ENCODE peak calls at places on chromosomes 3 and 15, in six cellular contexts. T, O, U, Y, R and J are unnamed samples.

GRCh38 chr15:70095387-70096214 is 2.1 kb downstream of the TLE3 start:
- DNase-seq in U (peak), R (no peak), T (peak), O (peak), Y (no peak), J (no peak)

GRCh38 chr15:80588801-80589200 is 106.3 kb upstream of the ABHD17C start:
- DNase-seq in U (no peak), T (peak), O (peak), Y (peak), R (no peak), J (no peak)

GRCh38 chr15:67178569-67179210 is 75.8 kb downstream of the AAGAB start:
- DNase-seq in O (no peak), Y (peak), T (peak), R (no peak), U (no peak), J (no peak)

GRCh38 chr3:184459355-184459754 is 79.5 kb downstream of the CHRD start:
- DNase-seq in Y (no peak), U (peak), R (no peak), T (peak), O (peak), J (no peak)

GRCh38 chr3:193174137-193174536 is 66.9 kb upstream of the PLAAT1 start:
- DNase-seq in T (no peak), Y (no peak), R (no peak), U (no peak), O (no peak), J (no peak)

GRCh38 chr15:69297642-69298353 is 914 bp upstream of the PAQR5 start:
- DNase-seq in R (no peak), U (no peak), Y (peak), O (no peak), T (no peak), J (no peak)

GRCh38 chr3:36957072-36957471 is 12.2 kb upstream of the TRANK1 start:
- DNase-seq in R (no peak), T (no peak), U (no peak), Y (no peak), O (no peak), J (no peak)

GRCh38 chr15:84855765-84856164 is 28.7 kb upstream of the SLC28A1 start:
- DNase-seq in U (no peak), T (no peak), Y (no peak), O (no peak), R (no peak), J (no peak)

GRCh38 chr15:95134306-95135100 is 903.1 kb downstream of the MCTP2 start:
- DNase-seq in Y (no peak), T (no peak), U (no peak), O (no peak), R (no peak), J (no peak)

GRCh38 chr15:81752149-81752942 is 293.5 kb downstream of the MEX3B start:
- DNase-seq in U (no peak), Y (no peak), T (peak), O (peak), R (peak), J (peak)

GRCh38 chr3:157063926-157064325 is 96.0 kb downstream of the CCNL1 start:
- DNase-seq in O (no peak), R (no peak), Y (no peak), U (no peak), T (no peak), J (no peak)

GRCh38 chr15:91942676-91943417 is 89.3 kb downstream of the SLCO3A1 start:
- DNase-seq in U (peak), O (peak), Y (peak), R (peak), T (no peak), J (peak)
- TF ChIP-seq POLR2A in U (no peak), O (no peak), Y (no peak), R (no peak), T (no peak), J (no peak)

GRCh38 chr3:69020424-69020823 is 6.9 kb upstream of the EOGT start:
- DNase-seq in O (no peak), R (no peak), U (no peak), T (no peak), Y (no peak), J (no peak)
- TF ChIP-seq CTCF in O (no peak), R (no peak), U (no peak), T (no peak), Y (peak), J (no peak)

GRCh38 chr15:37166402-37166801 is 66.1 kb upstream of the MEIS2 start:
- DNase-seq in R (no peak), Y (no peak), U (no peak), O (no peak), T (no peak), J (no peak)
- TF ChIP-seq POLR2A in R (no peak), Y (no peak), U (no peak), O (no peak), T (no peak), J (no peak)

DNA sequence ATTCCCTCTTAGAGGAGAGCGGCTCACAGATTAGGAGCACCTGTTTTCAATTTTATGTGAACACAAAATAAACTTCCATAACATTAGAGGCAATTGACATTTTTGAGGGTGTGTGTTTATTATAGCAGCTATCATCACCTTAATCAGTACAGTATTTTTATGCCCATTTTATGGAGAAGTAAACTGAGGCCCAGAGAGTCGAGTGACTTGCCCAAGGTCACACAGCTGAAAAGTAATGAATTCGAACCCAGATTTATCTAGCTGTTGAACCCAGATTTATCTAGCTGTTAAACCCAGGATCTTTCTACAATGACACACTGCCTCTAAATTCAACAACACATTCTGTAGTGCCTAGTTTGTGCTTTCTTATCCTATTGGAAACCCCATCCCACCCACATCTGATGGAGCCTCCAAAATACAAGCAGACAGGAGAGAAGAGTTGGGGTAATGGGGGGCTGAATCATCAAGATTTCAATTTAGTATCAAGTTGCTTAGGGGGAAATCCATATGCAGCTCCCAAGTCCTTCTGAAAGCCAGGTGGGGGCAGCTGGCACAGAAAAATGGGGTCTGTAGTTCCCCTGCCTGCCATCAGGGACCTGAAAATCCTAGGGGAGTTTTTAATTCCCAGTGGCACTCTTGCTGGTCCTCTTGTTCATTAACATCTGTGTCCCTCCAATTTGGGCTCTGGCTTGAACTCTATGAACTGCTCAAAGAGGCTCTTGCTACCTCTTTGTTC is 50.4 kb upstream of the TRA2B start:
- DNase-seq in T (no peak), U (no peak), R (no peak), O (no peak), Y (no peak), J (no peak)
- TF ChIP-seq CTCF in T (no peak), U (no peak), R (no peak), O (no peak), Y (no peak), J (no peak)

DNA sequence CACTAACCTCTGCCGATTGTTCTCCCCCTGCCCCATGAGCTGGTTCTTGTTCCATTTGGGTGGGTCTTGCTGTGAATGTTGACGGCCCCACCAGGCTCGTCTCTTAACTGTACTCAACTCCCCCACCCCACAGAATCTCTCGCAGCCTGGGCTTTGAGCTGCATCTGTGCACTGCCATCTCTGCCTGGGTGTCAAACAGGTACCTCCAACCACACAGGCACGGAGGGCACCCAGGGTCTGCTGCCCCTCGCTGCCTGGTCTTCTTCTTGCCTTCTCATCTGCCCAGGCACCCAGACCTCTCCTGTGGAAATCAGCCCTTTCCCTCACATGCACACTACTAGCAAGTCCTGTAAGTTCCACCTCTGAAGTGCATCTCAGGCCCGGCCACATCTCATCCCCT is 10.1 kb downstream of the TLR9 start:
- DNase-seq in Y (no peak), T (no peak), U (no peak), O (no peak), R (no peak), J (no peak)
- TF ChIP-seq POLR2A in Y (no peak), T (no peak), U (no peak), O (no peak), R (peak), J (no peak)

GRCh38 chr15:41860049-41860828 is 21.6 kb downstream of the PLA2G4B start:
- DNase-seq in Y (no peak), T (no peak), O (no peak), U (peak), R (no peak), J (no peak)
- TF ChIP-seq CTCF in Y (no peak), T (no peak), O (no peak), U (no peak), R (peak), J (no peak)

DNA sequence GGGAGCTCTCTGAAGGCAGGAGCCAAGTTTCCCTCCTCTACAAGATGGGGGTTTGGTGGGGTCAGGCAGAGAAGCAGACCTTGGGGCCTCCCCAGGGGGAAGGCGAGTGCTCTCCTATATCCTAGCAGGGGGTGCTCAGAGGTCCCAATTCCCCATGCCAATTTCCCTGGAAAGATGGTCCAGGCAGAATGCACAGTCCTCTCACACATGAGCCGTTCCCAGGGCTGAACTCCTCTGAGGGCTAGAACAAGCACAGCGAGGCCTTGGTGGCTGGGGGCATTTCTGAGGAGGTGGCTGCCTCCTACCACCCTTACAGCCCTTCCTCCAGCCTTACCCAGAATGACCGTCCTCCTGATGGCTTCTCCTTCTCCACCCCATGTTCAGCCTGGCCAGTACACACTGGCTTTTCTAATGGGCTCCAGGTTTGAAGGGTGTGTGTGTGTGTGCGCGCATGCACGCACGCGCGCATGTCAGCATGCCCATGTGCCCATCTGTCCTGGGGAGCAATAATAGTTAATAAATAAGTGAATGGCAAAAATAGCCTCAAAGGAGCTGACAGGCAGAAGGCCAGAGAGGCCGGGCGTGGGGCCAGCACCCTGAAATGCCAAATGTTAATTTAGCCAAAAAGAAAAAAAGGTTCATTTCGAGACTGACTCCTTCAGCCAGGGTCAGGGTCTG is 24.4 kb downstream of the ADCY5 start:
- DNase-seq in Y (no peak), T (no peak), R (peak), U (no peak), O (no peak), J (no peak)
- TF ChIP-seq POLR2A in Y (no peak), T (no peak), R (no peak), U (no peak), O (no peak), J (no peak)

GRCh38 chr3:178155521-178155920 is 380.7 kb upstream of the KCNMB2 start:
- DNase-seq in T (no peak), U (no peak), Y (peak), O (no peak), R (no peak), J (no peak)
- TF ChIP-seq CTCF in T (no peak), U (no peak), Y (no peak), O (no peak), R (no peak), J (no peak)